ENCODE peak calls at places on chromosomes 5 and 9, in six cellular contexts. F is stromal cell of bone marrow, Z is frontal cortex, I is occipital lobe, V is nephron progenitor cell, Y is lower leg skin. C is an unnamed sample.

GRCh38 chr5:29263836-29264235 is 1929.7 kb upstream of the CDH6 start:
- DNase-seq in Z (no peak), Y (no peak), V (no peak), I (no peak), F (no peak), C (no peak)

GRCh38 chr5:147479431-147479830 is 30.4 kb downstream of the DPYSL3 start:
- DNase-seq in Y (no peak), I (no peak), Z (no peak), F (no peak), V (no peak), C (no peak)

GRCh38 chr9:36149197-36149596 is 12.7 kb downstream of the GLIPR2 start:
- DNase-seq in F (no peak), I (no peak), V (no peak), Y (peak), Z (no peak), C (no peak)

GRCh38 chr5:95747041-95747679 is 16.0 kb downstream of the RHOBTB3 start:
- DNase-seq in Z (no peak), F (no peak), V (no peak), Y (no peak), I (no peak), C (no peak)

GRCh38 chr9:35277649-35278359 is 116.0 kb downstream of the UNC13B start:
- DNase-seq in F (peak), Y (no peak), I (no peak), V (no peak), Z (peak), C (no peak)

GRCh38 chr9:102497709-102498108 is 497.4 kb upstream of the CYLC2 start:
- DNase-seq in F (no peak), V (no peak), I (no peak), Z (no peak), Y (no peak), C (no peak)

GRCh38 chr5:124460666-124461065 is 285.8 kb downstream of the ZNF608 start:
- DNase-seq in I (no peak), V (no peak), Z (no peak), F (no peak), Y (no peak), C (no peak)

GRCh38 chr9:35517136-35517535 is 27.2 kb downstream of the RUSC2 start:
- DNase-seq in Y (no peak), V (no peak), F (no peak), Z (no peak), I (no peak), C (peak)

GRCh38 chr5:58072202-58072791 is 387.6 kb downstream of the PLK2 start:
- DNase-seq in Y (no peak), V (no peak), Z (no peak), F (no peak), I (no peak), C (peak)

GRCh38 chr5:10880934-10881333 is 119.9 kb upstream of the DAP start:
- DNase-seq in V (no peak), Z (no peak), F (no peak), Y (no peak), I (no peak), C (no peak)

GRCh38 chr9:135137398-135137832 is 49.9 kb downstream of the OLFM1 start:
- DNase-seq in Y (no peak), Z (peak), V (no peak), F (no peak), I (peak), C (peak)

GRCh38 chr5:3006526-3006925 is 255.0 kb upstream of the IRX2 start:
- DNase-seq in V (no peak), Z (no peak), I (no peak), F (no peak), Y (peak), C (no peak)

GRCh38 chr9:5586391-5586802 is 42.5 kb upstream of the RIC1 start:
- DNase-seq in V (no peak), I (no peak), Y (no peak), F (peak), Z (no peak), C (no peak)

GRCh38 chr9:4932681-4933080 is 52.4 kb upstream of the JAK2 start:
- DNase-seq in Z (no peak), Y (no peak), I (no peak), F (no peak), V (no peak), C (no peak)

GRCh38 chr5:150000990-150001659 is 586 bp downstream of the HMGXB3 start:
- DNase-seq in V (peak), F (no peak), Y (peak), I (no peak), Z (peak), C (peak)

GRCh38 chr9:102892025-102892424 is 103.1 kb upstream of the CYLC2 start:
- DNase-seq in F (no peak), Y (no peak), V (no peak), Z (no peak), I (no peak), C (no peak)

GRCh38 chr9:89878687-89879086 is 273.9 kb downstream of the GADD45G start:
- DNase-seq in F (no peak), Z (peak), I (peak), Y (peak), V (no peak), C (no peak)

GRCh38 chr5:93883459-93883858 is 142.1 kb upstream of the POU5F2 start:
- DNase-seq in V (peak), I (no peak), Y (no peak), Z (no peak), F (no peak), C (peak)

GRCh38 chr5:38532165-38532669 is 24.2 kb downstream of the LIFR start:
- DNase-seq in Y (no peak), Z (no peak), I (no peak), V (no peak), F (no peak), C (peak)

GRCh38 chr5:142403583-142403982 is 78.8 kb upstream of the SPRY4 start:
- DNase-seq in Y (no peak), I (no peak), V (no peak), Z (no peak), F (no peak), C (peak)

GRCh38 chr5:123511290-123511647 is 708 bp upstream of the CSNK1G3 start:
- DNase-seq in Y (no peak), V (no peak), F (no peak), I (no peak), Z (no peak), C (no peak)

GRCh38 chr5:15577831-15578230 is 77.9 kb downstream of the FBXL7 start:
- DNase-seq in Y (no peak), I (no peak), V (no peak), Z (no peak), F (no peak), C (no peak)

GRCh38 chr5:157265714-157266285 is at the start of gene CYFIP2:
- DNase-seq in V (peak), F (no peak), I (peak), Z (peak), Y (peak), C (peak)

GRCh38 chr9:34089311-34089710 is 37.2 kb downstream of the DCAF12 start:
- DNase-seq in F (peak), I (no peak), V (no peak), Z (no peak), Y (no peak), C (no peak)

GRCh38 chr5:116032094-116032517 is at the start of gene ARL14EPL:
- DNase-seq in F (peak), V (no peak), Z (no peak), I (no peak), Y (no peak), C (peak)

GRCh38 chr5:458547-459353 is 15.8 kb downstream of the EXOC3 start:
- DNase-seq in F (peak), V (no peak), I (no peak), Y (peak), Z (no peak), C (no peak)

GRCh38 chr5:153517105-153517700 is 26.7 kb downstream of the GRIA1 start:
- DNase-seq in V (no peak), F (no peak), I (no peak), Y (no peak), Z (no peak), C (peak)

GRCh38 chr9:95074632-95075269 is 242.8 kb downstream of the FANCC start:
- DNase-seq in Z (no peak), Y (no peak), I (no peak), V (no peak), F (no peak), C (peak)

GRCh38 chr9:69145148-69145547 is 28.9 kb upstream of the TJP2 start:
- DNase-seq in F (no peak), I (no peak), Z (no peak), Y (no peak), V (no peak), C (peak)

GRCh38 chr9:110835404-110835803 is 166.8 kb downstream of the MUSK start:
- DNase-seq in V (no peak), Y (no peak), I (no peak), F (peak), Z (no peak), C (peak)

GRCh38 chr5:14108170-14108996 is 34.8 kb upstream of the TRIO start:
- DNase-seq in F (peak), Z (peak), I (peak), Y (peak), V (peak), C (peak)

C was measured in left kidney.